ENCODE peak calls at places on chromosomes 1 and 21, in ten cellular contexts. E is lower lobe of right lung; G is fibroblast of villous mesenchyme; Q is fibroblast of the aortic adventitia; Y is transverse colon; I is fibroblast of lung; S is neuronal stem cell; R is colonic mucosa; P is IMR-90; A is CD8-positive, alpha-beta T cell. W is an unnamed sample.

GRCh38 chr1:221097479-221098281 is 218.4 kb downstream of the HLX start:
- DNase-seq in E (no peak), G (peak; percentile 98), Q (peak; percentile 73), Y (no peak), I (peak; percentile 97), S (no peak), R (no peak), P (peak; percentile 88), A (no peak), W (peak; percentile 96)

GRCh38 chr1:21680918-21681317 is 11.8 kb upstream of the RAP1GAP start:
- DNase-seq in E (no peak), G (peak; percentile 30), Q (peak; percentile 28), Y (no peak), I (peak; percentile 46), S (no peak), R (no peak), P (peak; percentile 69), A (no peak), W (no peak)

GRCh38 chr1:39420493-39420892 is 70.9 kb upstream of the BMP8A start:
- DNase-seq in E (no peak), G (no peak), Q (no peak), Y (no peak), I (no peak), S (no peak), R (no peak), P (no peak), A (no peak), W (no peak)

GRCh38 chr1:119374208-119374877 is 5.8 kb downstream of the HAO2 start:
- DNase-seq in E (no peak), G (no peak), Q (peak; percentile 10), Y (no peak), I (peak; percentile 5), S (no peak), R (no peak), P (no peak), A (no peak), W (no peak)

GRCh38 chr1:19840228-19840627 is 25.1 kb upstream of the RNF186 start:
- DNase-seq in E (no peak), G (no peak), Q (peak; percentile 25), Y (no peak), I (no peak), S (no peak), R (no peak), P (peak; percentile 12), A (no peak), W (no peak)

GRCh38 chr1:223331301-223331700 is 32.7 kb downstream of the SUSD4 start:
- DNase-seq in E (no peak), G (no peak), Q (peak; percentile 2), Y (no peak), I (peak; percentile 70), S (no peak), R (no peak), P (no peak), A (no peak), W (no peak)

GRCh38 chr21:28521932-28522826 is 470.5 kb downstream of the LTN1 start:
- DNase-seq in E (no peak), G (peak; percentile 67), Q (peak; percentile 88), Y (no peak), I (peak; percentile 33), S (no peak), R (no peak), P (peak; percentile 79), A (no peak), W (peak; percentile 49)

GRCh38 chr1:3312894-3313578 is 141.4 kb upstream of the ARHGEF16 start:
- DNase-seq in E (peak; percentile 90), G (peak; percentile 98), Q (peak; percentile 99), Y (peak; percentile 81), I (peak; percentile 100), S (peak; percentile 67), R (peak; percentile 64), P (peak; percentile 99), A (no peak), W (peak; percentile 98)

GRCh38 chr1:170410391-170411146 is 121.4 kb upstream of the GORAB start:
- DNase-seq in E (no peak), G (peak; percentile 91), Q (peak; percentile 95), Y (no peak), I (peak; percentile 88), S (no peak), R (no peak), P (peak; percentile 86), A (no peak), W (peak; percentile 90)

GRCh38 chr1:1602321-1602931 is 2.5 kb upstream of the FNDC10 start:
- DNase-seq in E (no peak), G (no peak), Q (no peak), Y (no peak), I (no peak), S (no peak), R (no peak), P (no peak), A (no peak), W (no peak)

GRCh38 chr1:152251391-152251790 is 27.4 kb upstream of the HRNR start:
- DNase-seq in E (no peak), G (no peak), Q (peak; percentile 11), Y (no peak), I (peak; percentile 43), S (no peak), R (no peak), P (no peak), A (no peak), W (no peak)

GRCh38 chr1:204480515-204480914 is 14.1 kb downstream of the PIK3C2B start:
- DNase-seq in E (no peak), G (no peak), Q (no peak), Y (no peak), I (no peak), S (no peak), R (no peak), P (no peak), A (no peak), W (no peak)

GRCh38 chr1:76568839-76569238 is 298.4 kb upstream of the ST6GALNAC5 start:
- DNase-seq in E (no peak), G (no peak), Q (no peak), Y (no peak), I (no peak), S (no peak), R (no peak), P (no peak), A (no peak), W (no peak)

GRCh38 chr1:192474080-192474683 is 101.4 kb upstream of the RGS1 start:
- DNase-seq in E (no peak), G (peak; percentile 35), Q (peak; percentile 57), Y (no peak), I (no peak), S (peak; percentile 24), R (no peak), P (peak; percentile 23), A (no peak), W (no peak)

GRCh38 chr1:104945406-104945805 is 1195.7 kb downstream of the AMY1C start:
- DNase-seq in E (no peak), G (no peak), Q (no peak), Y (no peak), I (no peak), S (no peak), R (no peak), P (no peak), A (no peak), W (no peak)
- H3K4me3 ChIP-seq in E (no peak overlapping the region), G (no peak overlapping the region), Q (no peak overlapping the region), Y (no peak overlapping the region), I (no peak overlapping the region), S (no peak overlapping the region), R (no peak overlapping the region), P (no peak overlapping the region), A (no peak overlapping the region), W (no peak overlapping the region)

GRCh38 chr1:9350960-9351359 is 58.3 kb downstream of the SPSB1 start:
- DNase-seq in E (no peak), G (no peak), Q (no peak), Y (no peak), I (no peak), S (no peak), R (no peak), P (no peak), A (no peak), W (no peak)

GRCh38 chr1:9352364-9353140 is 59.9 kb downstream of the SPSB1 start:
- DNase-seq in E (no peak), G (peak; percentile 48), Q (no peak), Y (no peak), I (no peak), S (no peak), R (no peak), P (no peak), A (no peak), W (no peak)

GRCh38 chr1:9351654-9352271 is 59.1 kb downstream of the SPSB1 start:
- DNase-seq in E (no peak), G (no peak), Q (no peak), Y (no peak), I (no peak), S (no peak), R (no peak), P (no peak), A (no peak), W (no peak)

GRCh38 chr1:9349331-9349851 is 56.7 kb downstream of the SPSB1 start:
- DNase-seq in E (no peak), G (peak; percentile 94), Q (no peak), Y (no peak), I (no peak), S (no peak), R (no peak), P (peak; percentile 49), A (no peak), W (no peak)

GRCh38 chr1:9350011-9350907 is 57.6 kb downstream of the SPSB1 start:
- DNase-seq in E (no peak), G (peak; percentile 83), Q (peak; percentile 70), Y (no peak), I (peak; percentile 64), S (no peak), R (peak; percentile 29), P (peak; percentile 65), A (no peak), W (peak; percentile 48)
- H3K4me3 ChIP-seq in E (no peak overlapping the region), G (peak overlapping the region; percentile 18), Q (peak overlapping the region; percentile 32), Y (no peak overlapping the region), I (no peak overlapping the region), S (no peak overlapping the region), R (no peak overlapping the region), P (no peak overlapping the region), A (no peak overlapping the region), W (no peak overlapping the region)

DNA sequence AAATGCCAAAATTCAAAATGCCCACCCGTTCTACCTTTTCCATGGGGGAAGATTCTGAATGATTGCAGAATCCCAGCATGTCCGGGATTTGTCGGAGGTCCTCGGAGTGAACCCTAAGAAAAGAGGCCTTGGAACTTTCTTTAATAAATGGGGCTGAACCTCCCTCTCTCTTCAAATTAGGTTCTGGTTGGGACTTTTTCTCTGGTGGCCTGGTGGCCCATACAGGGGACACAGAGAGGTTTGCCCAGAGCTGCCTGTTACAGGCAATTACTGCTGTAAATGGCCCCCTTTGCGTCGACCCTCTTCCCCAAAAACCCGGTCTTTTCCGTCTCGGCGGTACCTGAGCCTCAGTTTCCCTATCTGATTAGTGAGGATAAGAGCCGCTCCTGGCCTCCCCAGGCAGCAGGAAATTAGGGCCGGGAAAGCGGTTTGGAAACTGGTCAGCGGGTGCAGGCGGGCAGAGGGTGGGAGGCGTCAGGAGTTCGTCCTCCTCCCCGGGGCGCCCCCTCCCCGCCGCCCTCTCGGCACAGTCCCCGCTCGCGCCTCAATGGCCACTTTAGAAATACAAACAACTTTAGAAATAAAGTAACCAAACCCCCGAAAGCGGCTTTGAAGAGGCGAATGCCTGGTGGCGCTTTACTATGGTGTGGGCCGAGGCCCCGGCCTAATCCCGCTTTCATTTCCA is 15.6 kb downstream of the PAX7 start:
- DNase-seq in E (no peak), G (no peak), Q (no peak), Y (no peak), I (no peak), S (no peak), R (no peak), P (no peak), A (no peak), W (no peak)
- H3K4me3 ChIP-seq in E (peak overlapping the region; percentile 31), G (no peak overlapping the region), Q (no peak overlapping the region), Y (no peak overlapping the region), I (no peak overlapping the region), S (no peak overlapping the region), R (no peak overlapping the region), P (no peak overlapping the region), A (no peak overlapping the region), W (no peak overlapping the region)

GRCh38 chr1:226680653-226681052 is 58.4 kb downstream of the ITPKB start:
- DNase-seq in E (no peak), G (no peak), Q (no peak), Y (no peak), I (no peak), S (no peak), R (no peak), P (no peak), A (no peak), W (no peak)
- H3K4me3 ChIP-seq in E (peak overlapping the region; percentile 51), G (no peak overlapping the region), Q (no peak overlapping the region), Y (no peak overlapping the region), I (no peak overlapping the region), S (no peak overlapping the region), R (no peak overlapping the region), P (no peak overlapping the region), A (peak overlapping the region; percentile 26), W (no peak overlapping the region)